ENCODE peak calls at places on chromosomes 5 and 9, in four cellular contexts. S, W, P and M are unnamed samples. For H3K4me1, the result is how much of the 10 kb centered on the place peaks cover.

GRCh38 chr5:174609116-174609515 is 115.3 kb upstream of the MSX2 start:
- DNase-seq in S (peak), W (no peak), P (peak), M (no peak)

GRCh38 chr5:6527749-6528455 is 79.2 kb downstream of the UBE2QL1 start:
- DNase-seq in S (no peak), W (no peak), P (no peak), M (no peak)

GRCh38 chr5:83564069-83564749 is 92.7 kb downstream of the VCAN start:
- DNase-seq in S (no peak), W (no peak), P (peak), M (no peak)

GRCh38 chr5:132813599-132814440 is 718 bp downstream of the SOWAHA start:
- DNase-seq in S (peak), W (peak), P (no peak), M (peak)

GRCh38 chr9:128469070-128469469 is 13.3 kb downstream of the ODF2 start:
- DNase-seq in S (no peak), W (no peak), P (no peak), M (no peak)

GRCh38 chr5:80646926-80647325 is 7.5 kb upstream of the MSH3 start:
- DNase-seq in S (no peak), W (no peak), P (no peak), M (no peak)

GRCh38 chr9:98998441-98999151 is 54.9 kb downstream of the COL15A1 start:
- DNase-seq in S (peak), W (peak), P (no peak), M (peak)

GRCh38 chr9:125521462-125522327 is 185.3 kb downstream of the MAPKAP1 start:
- DNase-seq in S (no peak), W (no peak), P (peak), M (no peak)

GRCh38 chr5:146765089-146765832 is 113.3 kb downstream of the PPP2R2B start:
- DNase-seq in S (no peak), W (no peak), P (no peak), M (no peak)

GRCh38 chr5:135332519-135333150 is 66.4 kb downstream of the MACROH2A1 start:
- DNase-seq in S (no peak), W (no peak), P (peak), M (no peak)

GRCh38 chr5:78610163-78610583 is 38.4 kb downstream of the LHFPL2 start:
- DNase-seq in S (no peak), W (peak), P (no peak), M (no peak)

GRCh38 chr9:136316271-136316751 is 11.0 kb upstream of the GPSM1 start:
- DNase-seq in S (no peak), W (no peak), P (no peak), M (no peak)

GRCh38 chr9:19156805-19157204 is 29.5 kb upstream of the PLIN2 start:
- DNase-seq in S (no peak), W (no peak), P (no peak), M (no peak)

GRCh38 chr9:127683723-127684122 is 23.1 kb upstream of the CFAP157 start:
- DNase-seq in S (no peak), W (no peak), P (no peak), M (no peak)

GRCh38 chr5:10330511-10331105 is 22.9 kb upstream of the MARCHF6 start:
- DNase-seq in S (peak), W (no peak), P (no peak), M (no peak)

GRCh38 chr5:147303976-147304375 is 69.2 kb downstream of the STK32A start:
- DNase-seq in S (no peak), W (no peak), P (peak), M (no peak)

GRCh38 chr5:76807296-76807695 is 11.5 kb upstream of the F2RL1 start:
- DNase-seq in S (no peak), W (no peak), P (peak), M (peak)

GRCh38 chr9:114033397-114034103 is 44.5 kb downstream of the AMBP start:
- DNase-seq in S (peak), W (no peak), P (no peak), M (peak)

GRCh38 chr5:150227606-150228273 is 37.9 kb downstream of the SLC6A7 start:
- DNase-seq in S (no peak), W (no peak), P (no peak), M (no peak)

GRCh38 chr5:14204785-14205321 is 61.7 kb downstream of the TRIO start:
- DNase-seq in S (no peak), W (peak), P (no peak), M (no peak)

GRCh38 chr5:172188033-172188892 is at the start of gene STK10:
- DNase-seq in S (peak), W (peak), P (peak), M (peak)

GRCh38 chr5:138458353-138458752 is 6.9 kb upstream of the EGR1 start:
- DNase-seq in S (no peak), W (no peak), P (no peak), M (no peak)

GRCh38 chr9:34240021-34240420 is 61.2 kb downstream of the UBAP1 start:
- DNase-seq in S (no peak), W (no peak), P (no peak), M (no peak)
- H3K4me1 ChIP-seq in S (under half), W (under half), P (under half), M (under half)

GRCh38 chr5:1101991-1102713 is 9.7 kb downstream of the SLC12A7 start:
- DNase-seq in S (no peak), W (no peak), P (no peak), M (no peak)

GRCh38 chr5:1103093-1103492 is 8.8 kb downstream of the SLC12A7 start:
- DNase-seq in S (no peak), W (no peak), P (no peak), M (no peak)

GRCh38 chr5:1104327-1105006 is 7.4 kb downstream of the SLC12A7 start:
- DNase-seq in S (no peak), W (no peak), P (no peak), M (no peak)

GRCh38 chr5:1105350-1106265 is 6.3 kb downstream of the SLC12A7 start:
- DNase-seq in S (no peak), W (peak), P (no peak), M (no peak)

GRCh38 chr5:1103505-1104326 is 8.1 kb downstream of the SLC12A7 start:
- DNase-seq in S (peak), W (peak), P (no peak), M (no peak)
- H3K4me1 ChIP-seq in S (under half), W (half or more), P (under half), M (under half)

DNA sequence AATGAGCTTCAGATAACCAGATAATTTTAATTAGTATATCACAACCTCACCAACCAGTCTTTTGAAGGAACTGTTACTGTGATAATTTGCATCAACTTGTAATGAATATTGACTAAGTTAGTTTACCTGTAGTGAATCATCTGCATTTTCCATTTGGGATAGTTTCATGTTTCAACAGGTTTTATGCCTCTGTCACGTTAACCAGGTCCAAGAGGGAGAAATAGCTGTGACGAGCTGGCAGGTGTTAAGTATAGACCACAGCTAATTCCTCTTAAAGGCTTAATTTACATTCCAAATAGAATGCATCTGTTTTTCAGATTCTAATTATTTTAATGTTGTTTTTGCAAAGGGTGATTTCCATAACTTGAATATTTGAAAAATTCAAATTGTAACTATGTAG is 270.3 kb downstream of the SMARCA2 start:
- DNase-seq in S (no peak), W (no peak), P (no peak), M (no peak)
- H3K4me1 ChIP-seq in S (under half), W (under half), P (under half), M (under half)

DNA sequence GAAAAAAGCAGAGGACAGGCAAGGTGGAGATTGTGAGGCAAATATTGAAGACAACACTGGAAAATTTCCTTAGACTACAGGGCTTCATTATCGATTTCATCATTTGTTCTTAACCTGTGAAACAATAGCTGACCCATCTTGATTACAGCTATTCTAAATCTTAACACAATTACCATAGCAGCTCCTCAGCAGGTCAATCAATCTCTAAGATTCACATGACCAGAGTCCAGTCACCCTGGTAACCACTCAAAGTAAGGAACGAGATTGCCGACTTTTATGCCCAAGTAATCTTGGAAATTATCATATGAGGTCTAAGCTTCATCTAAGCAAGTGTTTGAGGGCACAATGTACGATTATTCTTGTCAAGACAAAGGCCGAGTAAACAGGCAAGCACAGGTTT is 93.8 kb downstream of the TTC39B start:
- DNase-seq in S (no peak), W (no peak), P (no peak), M (no peak)
- H3K4me1 ChIP-seq in S (under half), W (under half), P (under half), M (under half)